ENCODE peak calls at places on chromosomes 6 and 20, in seven cellular contexts. V, T, A, G, M, F and W are unnamed samples.

GRCh38 chr20:43667341-43668132 is 623 bp downstream of the MYBL2 start:
- DNase-seq in V (no peak), T (no peak), A (peak), G (no peak), M (no peak), F (no peak), W (no peak)

GRCh38 chr6:41427642-41428401 is 92.4 kb downstream of the NCR2 start:
- DNase-seq in V (no peak), T (peak), A (no peak), G (peak), M (peak), F (no peak), W (peak)

GRCh38 chr6:74991573-74992332 is 214.1 kb downstream of the COL12A1 start:
- DNase-seq in V (no peak), T (no peak), A (peak), G (no peak), M (no peak), F (no peak), W (no peak)

GRCh38 chr6:84581494-84582259 is 182.7 kb downstream of the TBX18 start:
- DNase-seq in V (no peak), T (no peak), A (no peak), G (peak), M (no peak), F (no peak), W (no peak)

GRCh38 chr6:105648276-105648675 is 245.4 kb upstream of the PREP start:
- DNase-seq in V (no peak), T (no peak), A (no peak), G (no peak), M (no peak), F (no peak), W (no peak)

GRCh38 chr6:22447862-22448261 is 121.5 kb upstream of the HDGFL1 start:
- DNase-seq in V (no peak), T (no peak), A (no peak), G (no peak), M (no peak), F (no peak), W (no peak)

GRCh38 chr6:42402184-42402583 is 49.5 kb downstream of the TRERF1 start:
- DNase-seq in V (no peak), T (peak), A (no peak), G (no peak), M (no peak), F (peak), W (no peak)

GRCh38 chr20:47300071-47300470 is 56.4 kb downstream of the ZMYND8 start:
- DNase-seq in V (no peak), T (no peak), A (no peak), G (peak), M (no peak), F (no peak), W (no peak)

GRCh38 chr6:93300661-93301060 is 118.7 kb downstream of the EPHA7 start:
- DNase-seq in V (no peak), T (no peak), A (no peak), G (no peak), M (no peak), F (no peak), W (no peak)

GRCh38 chr20:41052742-41053419 is 24.3 kb downstream of the TOP1 start:
- DNase-seq in V (no peak), T (no peak), A (no peak), G (no peak), M (no peak), F (no peak), W (no peak)

GRCh38 chr6:83536647-83537589 is 24.6 kb downstream of the PRSS35 start:
- DNase-seq in V (no peak), T (no peak), A (no peak), G (no peak), M (no peak), F (no peak), W (no peak)

GRCh38 chr6:25472314-25472713 is 179.7 kb upstream of the SCGN start:
- DNase-seq in V (no peak), T (no peak), A (no peak), G (peak), M (no peak), F (no peak), W (no peak)

GRCh38 chr6:98958791-98959190 is 11.0 kb upstream of the FBXL4 start:
- DNase-seq in V (no peak), T (no peak), A (no peak), G (no peak), M (no peak), F (no peak), W (no peak)

GRCh38 chr6:99119109-99120031 is 171.6 kb upstream of the FBXL4 start:
- DNase-seq in V (no peak), T (no peak), A (peak), G (peak), M (no peak), F (no peak), W (no peak)

GRCh38 chr6:89260832-89261231 is 43.7 kb upstream of the GABRR1 start:
- DNase-seq in V (no peak), T (no peak), A (no peak), G (no peak), M (no peak), F (no peak), W (no peak)

GRCh38 chr6:166474721-166475565 is 92.2 kb upstream of the MPC1 start:
- DNase-seq in V (no peak), T (no peak), A (no peak), G (no peak), M (peak), F (no peak), W (no peak)

GRCh38 chr6:36491378-36491965 is 48.7 kb downstream of the KCTD20 start:
- DNase-seq in V (no peak), T (no peak), A (no peak), G (no peak), M (no peak), F (no peak), W (no peak)

GRCh38 chr6:27890351-27891299 is 21.6 kb downstream of the OR2B2 start:
- DNase-seq in V (peak), T (peak), A (peak), G (no peak), M (no peak), F (peak), W (no peak)

GRCh38 chr6:83467620-83468036 is 36.8 kb upstream of the ME1 start:
- DNase-seq in V (no peak), T (no peak), A (no peak), G (no peak), M (peak), F (no peak), W (peak)

GRCh38 chr20:1469925-1470571 is 3.4 kb upstream of the NSFL1C start:
- DNase-seq in V (no peak), T (no peak), A (peak), G (peak), M (peak), F (peak), W (peak)